ENCODE peak calls at places on chromosomes 6 and 20, in nine cellular contexts. E is stimulated activated CD8-positive, alpha-beta memory T cell treated with anti-CD3 and anti-CD28 coated beads, Interleukin-15, amount 100 ng/mL, for 24 hours; J is AG04450; L is GM13977; G is stimulated activated CD4-positive, alpha-beta T cell treated with anti-CD3 and anti-CD28 coated beads, Interleukin-2, amount 100 ng/mL, for 48 hours; X is naive thymus-derived CD4-positive, alpha-beta T cell; T is heart left ventricle; D is globus pallidus; H is cardiac fibroblast. Y is an unnamed sample.

GRCh38 chr6:42278131-42278853 is 60.6 kb upstream of the MRPS10 start:
- DNase-seq in E (no peak), J (no peak), L (no peak), G (no peak), X (peak), T (no peak), D (no peak), H (no peak), Y (no peak)

GRCh38 chr20:24743641-24744040 is 205.4 kb upstream of the CST7 start:
- DNase-seq in E (no peak), J (no peak), L (no peak), G (no peak), X (no peak), T (no peak), D (no peak), H (no peak), Y (no peak)

GRCh38 chr20:52959125-52959524 is 13.0 kb upstream of the TSHZ2 start:
- DNase-seq in E (no peak), J (no peak), L (no peak), G (no peak), X (no peak), T (no peak), D (peak), H (no peak), Y (peak)

GRCh38 chr6:50785921-50786320 is 32.8 kb upstream of the TFAP2B start:
- DNase-seq in E (no peak), J (no peak), L (no peak), G (no peak), X (no peak), T (no peak), D (no peak), H (no peak), Y (no peak)

GRCh38 chr6:89221971-89222887 is 5.1 kb upstream of the GABRR1 start:
- DNase-seq in E (no peak), J (no peak), L (no peak), G (no peak), X (no peak), T (no peak), D (no peak), H (no peak), Y (no peak)

GRCh38 chr6:123715243-123715863 is 78.6 kb upstream of the TRDN start:
- DNase-seq in E (no peak), J (no peak), L (no peak), G (no peak), X (no peak), T (no peak), D (peak), H (peak), Y (peak)

GRCh38 chr6:36430351-36430750 is 12.3 kb downstream of the PXT1 start:
- DNase-seq in E (no peak), J (no peak), L (no peak), G (no peak), X (no peak), T (no peak), D (no peak), H (peak), Y (no peak)

GRCh38 chr20:60632420-60633262 is 619.4 kb upstream of the CDH4 start:
- DNase-seq in E (no peak), J (no peak), L (no peak), G (no peak), X (no peak), T (no peak), D (no peak), H (no peak), Y (no peak)

GRCh38 chr6:85660181-85660611 is 17.5 kb upstream of the SYNCRIP start:
- DNase-seq in E (no peak), J (peak), L (no peak), G (no peak), X (no peak), T (no peak), D (no peak), H (peak), Y (no peak)

GRCh38 chr20:44642203-44643153 is 9.0 kb downstream of the ADA start:
- DNase-seq in E (no peak), J (peak), L (peak), G (no peak), X (peak), T (peak), D (peak), H (peak), Y (peak)

GRCh38 chr20:57851786-57852185 is 142.0 kb upstream of the PMEPA1 start:
- DNase-seq in E (no peak), J (no peak), L (no peak), G (no peak), X (no peak), T (no peak), D (no peak), H (no peak), Y (no peak)

GRCh38 chr20:36311141-36311853 is 5.2 kb downstream of the DLGAP4 start:
- DNase-seq in E (no peak), J (no peak), L (peak), G (no peak), X (no peak), T (no peak), D (no peak), H (no peak), Y (no peak)

GRCh38 chr20:19940945-19941590 is 76.1 kb upstream of the NAA20 start:
- DNase-seq in E (no peak), J (no peak), L (no peak), G (no peak), X (no peak), T (no peak), D (no peak), H (no peak), Y (peak)

GRCh38 chr6:39870950-39871349 is 63.3 kb downstream of the MOCS1 start:
- DNase-seq in E (no peak), J (no peak), L (no peak), G (no peak), X (no peak), T (no peak), D (no peak), H (no peak), Y (no peak)

GRCh38 chr6:135540207-135540877 is 42.8 kb upstream of the AHI1 start:
- DNase-seq in E (no peak), J (no peak), L (no peak), G (no peak), X (no peak), T (peak), D (no peak), H (peak), Y (no peak)

GRCh38 chr20:34791289-34792020 is 34.0 kb downstream of the NCOA6 start:
- DNase-seq in E (no peak), J (peak), L (no peak), G (no peak), X (no peak), T (no peak), D (no peak), H (peak), Y (peak)

GRCh38 chr6:33429745-33430042 is 9.8 kb downstream of the SYNGAP1 start:
- DNase-seq in E (no peak), J (no peak), L (no peak), G (no peak), X (peak), T (no peak), D (no peak), H (no peak), Y (no peak)

GRCh38 chr6:115665310-115665709 is 395.4 kb downstream of the FRK start:
- DNase-seq in E (no peak), J (no peak), L (no peak), G (no peak), X (no peak), T (no peak), D (no peak), H (no peak), Y (no peak)

Y was measured in adrenal gland.